ENCODE peak calls at places on chromosomes 4 and X, in four cellular contexts. K is HFFc6, W is NCI-H2029 treated with DMSO at 0.1 percent for 48 hours, D is sciatic nerve. S is an unnamed sample.

GRCh38 chr4:66575024-66575696 is 904.9 kb upstream of the EPHA5 start:
- DNase-seq in W (no peak), K (peak), D (no peak), S (no peak)

GRCh38 chr4:27678027-27678426 is 817.4 kb downstream of the STIM2 start:
- DNase-seq in W (no peak), D (no peak), K (no peak), S (no peak)

GRCh38 chrX:2708016-2708415 is 16.9 kb downstream of the CD99 start:
- DNase-seq in W (no peak), D (no peak), K (no peak), S (no peak)

GRCh38 chr4:76950846-76951321 is 1.3 kb downstream of the SEPTIN11 start:
- DNase-seq in K (peak), D (peak), W (no peak), S (no peak)

GRCh38 chr4:26525136-26525535 is 34.9 kb upstream of the CCKAR start:
- DNase-seq in D (no peak), K (no peak), W (no peak), S (no peak)

GRCh38 chr4:42638993-42639392 is 17.9 kb downstream of the ATP8A1 start:
- DNase-seq in K (no peak), D (no peak), W (no peak), S (no peak)

GRCh38 chr4:75036046-75036445 is 103.1 kb downstream of the PARM1 start:
- DNase-seq in D (no peak), K (no peak), W (no peak), S (no peak)

GRCh38 chr4:30720656-30721352 is 635 bp downstream of the PCDH7 start:
- DNase-seq in K (no peak), W (no peak), D (no peak), S (peak)

GRCh38 chr4:77092832-77093800 is 17.3 kb upstream of the CCNI start:
- DNase-seq in D (no peak), W (no peak), K (no peak), S (no peak)

GRCh38 chr4:87073570-87074470 is 139.0 kb downstream of the AFF1 start:
- DNase-seq in D (no peak), W (peak), K (no peak), S (peak)

GRCh38 chrX:56281789-56282188 is 49.6 kb downstream of the KLF8 start:
- DNase-seq in W (no peak), K (peak), D (no peak), S (no peak)

GRCh38 chrX:134172588-134173259 is 64.3 kb upstream of the CCDC160 start:
- DNase-seq in W (no peak), K (no peak), D (peak), S (peak)

GRCh38 chr4:128538111-128538882 is 250.7 kb upstream of the PGRMC2 start:
- DNase-seq in D (no peak), W (no peak), K (no peak), S (no peak)

GRCh38 chr4:104501290-104501689 is 6.6 kb upstream of the CXXC4 start:
- DNase-seq in D (no peak), W (no peak), K (no peak), S (no peak)

GRCh38 chr4:6222761-6223292 is 22.5 kb upstream of the JAKMIP1 start:
- DNase-seq in W (peak), D (peak), K (no peak), S (peak)

GRCh38 chr4:168509786-168510185 is 12.9 kb downstream of the PALLD start:
- DNase-seq in W (no peak), D (no peak), K (peak), S (no peak)

GRCh38 chr4:106981431-106981830 is 54.7 kb downstream of the DKK2 start:
- DNase-seq in W (no peak), K (no peak), D (no peak), S (no peak)

GRCh38 chr4:110618091-110619000 is 4.5 kb downstream of the PITX2 start:
- DNase-seq in W (no peak), K (no peak), D (no peak), S (no peak)

GRCh38 chr4:142697303-142697702 is 148.8 kb downstream of the INPP4B start:
- DNase-seq in W (no peak), D (no peak), K (no peak), S (no peak)

GRCh38 chr4:173685761-173686260 is 155.8 kb upstream of the HAND2 start:
- DNase-seq in W (no peak), K (no peak), D (no peak), S (no peak)

GRCh38 chr4:125313497-125313896 is 1.3 kb upstream of the FAT4 start:
- DNase-seq in W (peak), D (no peak), K (peak), S (no peak)

GRCh38 chr4:8195841-8196460 is 3.1 kb upstream of the SH3TC1 start:
- DNase-seq in K (no peak), W (no peak), D (no peak), S (no peak)

GRCh38 chr4:2270341-2271165 is 8.6 kb upstream of the MXD4 start:
- DNase-seq in D (no peak), W (no peak), K (no peak), S (no peak)

GRCh38 chr4:184475096-184475461 is 729 bp upstream of the IRF2 start:
- DNase-seq in K (peak), W (peak), D (peak), S (peak)

GRCh38 chrX:11239230-11239629 is 54.0 kb upstream of the AMELX start:
- DNase-seq in W (no peak), D (no peak), K (peak), S (no peak)

GRCh38 chr4:189002475-189002874 is 863.2 kb downstream of the TRIML1 start:
- DNase-seq in K (no peak), D (no peak), W (no peak), S (no peak)